ENCODE peak calls at places on chromosomes 16 and 17, in nine cellular contexts. One of them, this sample, is unnamed.

GRCh38 chr17:41544497-41544896 is 16.4 kb upstream of the KRT19 start:
- DNase-seq in fibroblast of villous mesenchyme: no peak
- DNase-seq in GM13976: no peak
- DNase-seq in left lung: no peak
- DNase-seq in K562: no peak
- DNase-seq in HFF-Myc: no peak
- DNase-seq in lung: no peak
- DNase-seq in body of pancreas: peak
- DNase-seq in bronchial epithelial cell: no peak
- DNase-seq in this sample: no peak

GRCh38 chr17:76538941-76539340 is 903 bp upstream of the PRCD start:
- DNase-seq in fibroblast of villous mesenchyme: no peak
- DNase-seq in GM13976: no peak
- DNase-seq in left lung: no peak
- DNase-seq in K562: no peak
- DNase-seq in HFF-Myc: no peak
- DNase-seq in lung: no peak
- DNase-seq in body of pancreas: no peak
- DNase-seq in bronchial epithelial cell: no peak
- DNase-seq in this sample: no peak

GRCh38 chr17:40510328-40510648 is 8.9 kb upstream of the TNS4 start:
- DNase-seq in fibroblast of villous mesenchyme: no peak
- DNase-seq in GM13976: no peak
- DNase-seq in left lung: peak
- DNase-seq in K562: no peak
- DNase-seq in HFF-Myc: no peak
- DNase-seq in lung: no peak
- DNase-seq in body of pancreas: no peak
- DNase-seq in bronchial epithelial cell: peak
- DNase-seq in this sample: no peak

GRCh38 chr17:50845260-50846147 is 10.1 kb downstream of the WFIKKN2 start:
- DNase-seq in fibroblast of villous mesenchyme: peak
- DNase-seq in GM13976: no peak
- DNase-seq in left lung: no peak
- DNase-seq in K562: no peak
- DNase-seq in HFF-Myc: no peak
- DNase-seq in lung: no peak
- DNase-seq in body of pancreas: no peak
- DNase-seq in bronchial epithelial cell: peak
- DNase-seq in this sample: no peak

GRCh38 chr16:87874639-87875472 is 5.5 kb upstream of the SLC7A5 start:
- DNase-seq in fibroblast of villous mesenchyme: no peak
- DNase-seq in GM13976: peak
- DNase-seq in left lung: no peak
- DNase-seq in K562: no peak
- DNase-seq in HFF-Myc: no peak
- DNase-seq in lung: no peak
- DNase-seq in body of pancreas: no peak
- DNase-seq in bronchial epithelial cell: no peak
- DNase-seq in this sample: no peak

GRCh38 chr17:16944334-16945140 is 27.4 kb downstream of the TNFRSF13B start:
- DNase-seq in fibroblast of villous mesenchyme: no peak
- DNase-seq in GM13976: no peak
- DNase-seq in left lung: no peak
- DNase-seq in K562: no peak
- DNase-seq in HFF-Myc: no peak
- DNase-seq in lung: no peak
- DNase-seq in body of pancreas: no peak
- DNase-seq in bronchial epithelial cell: no peak
- DNase-seq in this sample: no peak

GRCh38 chr17:1762233-1762905 is 509 bp downstream of the SERPINF1 start:
- DNase-seq in fibroblast of villous mesenchyme: peak
- DNase-seq in GM13976: no peak
- DNase-seq in left lung: no peak
- DNase-seq in K562: peak
- DNase-seq in HFF-Myc: peak
- DNase-seq in lung: no peak
- DNase-seq in body of pancreas: peak
- DNase-seq in bronchial epithelial cell: no peak
- DNase-seq in this sample: no peak

GRCh38 chr17:79607941-79608728 is 2.7 kb downstream of the RBFOX3 start:
- DNase-seq in fibroblast of villous mesenchyme: peak
- DNase-seq in GM13976: peak
- DNase-seq in left lung: no peak
- DNase-seq in K562: peak
- DNase-seq in HFF-Myc: no peak
- DNase-seq in lung: no peak
- DNase-seq in body of pancreas: peak
- DNase-seq in bronchial epithelial cell: no peak
- DNase-seq in this sample: no peak

GRCh38 chr16:75593825-75594820 is 27.9 kb downstream of the GABARAPL2 start:
- DNase-seq in fibroblast of villous mesenchyme: peak
- DNase-seq in GM13976: no peak
- DNase-seq in left lung: no peak
- DNase-seq in K562: peak
- DNase-seq in HFF-Myc: peak
- DNase-seq in lung: no peak
- DNase-seq in body of pancreas: no peak
- DNase-seq in bronchial epithelial cell: peak
- DNase-seq in this sample: no peak

GRCh38 chr16:66551362-66551761 is 1.0 kb upstream of the CKLF start:
- DNase-seq in fibroblast of villous mesenchyme: peak
- DNase-seq in GM13976: peak
- DNase-seq in left lung: peak
- DNase-seq in K562: peak
- DNase-seq in HFF-Myc: peak
- DNase-seq in lung: no peak
- DNase-seq in body of pancreas: peak
- DNase-seq in bronchial epithelial cell: no peak
- DNase-seq in this sample: peak

GRCh38 chr16:424033-424622 is 1.3 kb upstream of the RAB11FIP3 start:
- DNase-seq in fibroblast of villous mesenchyme: peak
- DNase-seq in GM13976: no peak
- DNase-seq in left lung: peak
- DNase-seq in K562: no peak
- DNase-seq in HFF-Myc: peak
- DNase-seq in lung: peak
- DNase-seq in body of pancreas: peak
- DNase-seq in bronchial epithelial cell: peak
- DNase-seq in this sample: no peak

GRCh38 chr17:47066841-47067682 is 88.0 kb upstream of the RPRML start:
- DNase-seq in fibroblast of villous mesenchyme: peak
- DNase-seq in GM13976: peak
- DNase-seq in left lung: peak
- DNase-seq in K562: peak
- DNase-seq in HFF-Myc: peak
- DNase-seq in lung: peak
- DNase-seq in body of pancreas: peak
- DNase-seq in bronchial epithelial cell: peak
- DNase-seq in this sample: peak
- TF ChIP-seq CTCF in fibroblast of villous mesenchyme: peak
- TF ChIP-seq CTCF in GM13976: no peak
- TF ChIP-seq CTCF in left lung: no peak
- TF ChIP-seq CTCF in K562: peak
- TF ChIP-seq CTCF in HFF-Myc: peak
- TF ChIP-seq CTCF in lung: no peak
- TF ChIP-seq CTCF in body of pancreas: no peak
- TF ChIP-seq CTCF in bronchial epithelial cell: peak
- TF ChIP-seq CTCF in this sample: peak

DNA sequence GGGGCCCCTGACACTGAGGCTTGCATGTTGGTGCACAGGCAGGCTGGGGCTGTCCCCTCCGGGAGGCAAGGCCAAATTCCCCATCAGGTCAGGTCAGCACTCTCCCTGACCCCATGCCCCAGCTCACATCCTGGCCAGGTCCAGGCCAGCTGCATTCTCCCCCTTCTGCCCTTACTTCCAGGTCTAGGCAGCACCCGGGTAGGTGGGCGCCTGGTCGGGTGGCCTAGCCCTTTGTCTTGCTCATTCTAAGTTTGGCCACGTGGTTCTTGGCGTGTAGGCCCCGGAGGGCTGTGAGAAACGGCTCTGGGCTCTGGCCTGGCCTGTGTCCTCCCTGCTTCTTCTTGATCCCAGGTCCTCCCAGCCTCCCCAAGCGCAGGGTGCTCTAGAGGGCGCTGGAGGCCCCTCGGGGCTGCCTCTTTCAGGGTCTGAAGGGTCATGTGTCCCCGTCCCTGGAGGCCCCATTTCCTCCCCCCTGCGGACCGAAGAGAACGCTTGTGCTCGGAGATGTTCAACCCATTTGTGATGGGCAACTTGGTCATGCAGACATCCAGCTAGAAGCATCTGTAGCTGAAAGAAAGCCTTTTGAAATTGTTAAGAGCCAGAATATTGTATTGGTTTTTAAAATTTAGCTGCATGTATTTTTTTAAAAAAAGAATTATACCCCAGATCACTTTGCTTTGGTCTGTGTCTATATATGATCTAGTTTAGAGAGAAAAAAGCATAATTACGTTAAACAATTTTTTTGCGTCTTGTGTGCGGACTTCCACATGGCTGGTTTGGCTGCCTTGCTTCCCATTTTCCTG is 6.7 kb downstream of the BAHCC1 start:
- DNase-seq in fibroblast of villous mesenchyme: peak
- DNase-seq in GM13976: peak
- DNase-seq in left lung: no peak
- DNase-seq in K562: peak
- DNase-seq in HFF-Myc: no peak
- DNase-seq in lung: no peak
- DNase-seq in body of pancreas: peak
- DNase-seq in bronchial epithelial cell: no peak
- DNase-seq in this sample: no peak
- TF ChIP-seq CTCF in fibroblast of villous mesenchyme: peak
- TF ChIP-seq CTCF in GM13976: no peak
- TF ChIP-seq CTCF in left lung: no peak
- TF ChIP-seq CTCF in K562: peak
- TF ChIP-seq CTCF in HFF-Myc: peak
- TF ChIP-seq CTCF in lung: no peak
- TF ChIP-seq CTCF in body of pancreas: peak
- TF ChIP-seq CTCF in bronchial epithelial cell: peak
- TF ChIP-seq CTCF in this sample: no peak

GRCh38 chr17:78315355-78316114 is 44.3 kb downstream of the SOCS3 start:
- DNase-seq in fibroblast of villous mesenchyme: peak
- DNase-seq in GM13976: peak
- DNase-seq in left lung: peak
- DNase-seq in K562: peak
- DNase-seq in HFF-Myc: peak
- DNase-seq in lung: peak
- DNase-seq in body of pancreas: peak
- DNase-seq in bronchial epithelial cell: peak
- DNase-seq in this sample: no peak
- TF ChIP-seq CTCF in fibroblast of villous mesenchyme: no peak
- TF ChIP-seq CTCF in GM13976: no peak
- TF ChIP-seq CTCF in left lung: no peak
- TF ChIP-seq CTCF in K562: peak
- TF ChIP-seq CTCF in HFF-Myc: peak
- TF ChIP-seq CTCF in lung: no peak
- TF ChIP-seq CTCF in body of pancreas: no peak
- TF ChIP-seq CTCF in bronchial epithelial cell: peak
- TF ChIP-seq CTCF in this sample: no peak

GRCh38 chr17:81549031-81549557 is 3.1 kb downstream of the FAAP100 start:
- DNase-seq in fibroblast of villous mesenchyme: no peak
- DNase-seq in GM13976: no peak
- DNase-seq in left lung: no peak
- DNase-seq in K562: no peak
- DNase-seq in HFF-Myc: no peak
- DNase-seq in lung: no peak
- DNase-seq in body of pancreas: no peak
- DNase-seq in bronchial epithelial cell: no peak
- DNase-seq in this sample: no peak
- TF ChIP-seq CTCF in fibroblast of villous mesenchyme: no peak
- TF ChIP-seq CTCF in GM13976: no peak
- TF ChIP-seq CTCF in left lung: no peak
- TF ChIP-seq CTCF in K562: no peak
- TF ChIP-seq CTCF in HFF-Myc: no peak
- TF ChIP-seq CTCF in lung: no peak
- TF ChIP-seq CTCF in body of pancreas: no peak
- TF ChIP-seq CTCF in bronchial epithelial cell: no peak
- TF ChIP-seq CTCF in this sample: no peak

DNA sequence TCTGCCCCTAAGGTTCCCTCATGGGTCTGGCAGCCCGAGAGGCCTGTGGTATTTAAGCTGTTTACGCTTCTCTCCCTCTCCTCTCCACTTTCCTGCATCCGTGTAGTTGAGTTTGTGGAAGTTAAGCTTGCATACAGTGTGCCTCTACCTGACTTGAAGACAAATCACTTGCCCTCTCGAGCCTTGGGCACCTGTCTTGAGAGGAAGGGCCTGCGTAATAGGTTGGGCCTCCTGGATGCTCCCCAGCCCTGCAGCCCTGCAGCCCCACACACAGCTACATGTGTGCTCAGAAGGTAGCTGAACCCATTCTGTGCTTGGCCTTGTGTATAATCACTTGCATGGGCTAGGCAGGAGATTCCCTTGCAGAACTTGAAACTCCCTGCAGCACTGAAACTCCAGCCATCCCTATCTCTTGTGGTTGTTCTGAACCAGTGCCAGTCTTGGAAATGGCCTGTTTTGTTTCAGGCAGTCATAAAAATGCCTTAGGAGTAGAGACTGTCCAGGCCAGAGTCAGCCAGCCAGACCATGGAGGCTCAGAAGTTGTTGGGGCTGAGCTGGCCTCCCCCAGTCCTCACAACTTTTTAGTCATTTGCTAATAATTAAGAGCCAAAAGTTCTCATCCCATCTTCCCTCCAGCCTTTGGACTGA is 134.6 kb downstream of the CLEC16A start:
- DNase-seq in fibroblast of villous mesenchyme: peak
- DNase-seq in GM13976: no peak
- DNase-seq in left lung: no peak
- DNase-seq in K562: no peak
- DNase-seq in HFF-Myc: peak
- DNase-seq in lung: no peak
- DNase-seq in body of pancreas: peak
- DNase-seq in bronchial epithelial cell: no peak
- DNase-seq in this sample: no peak
- TF ChIP-seq CTCF in fibroblast of villous mesenchyme: no peak
- TF ChIP-seq CTCF in GM13976: no peak
- TF ChIP-seq CTCF in left lung: no peak
- TF ChIP-seq CTCF in K562: no peak
- TF ChIP-seq CTCF in HFF-Myc: no peak
- TF ChIP-seq CTCF in lung: no peak
- TF ChIP-seq CTCF in body of pancreas: no peak
- TF ChIP-seq CTCF in bronchial epithelial cell: no peak
- TF ChIP-seq CTCF in this sample: no peak

DNA sequence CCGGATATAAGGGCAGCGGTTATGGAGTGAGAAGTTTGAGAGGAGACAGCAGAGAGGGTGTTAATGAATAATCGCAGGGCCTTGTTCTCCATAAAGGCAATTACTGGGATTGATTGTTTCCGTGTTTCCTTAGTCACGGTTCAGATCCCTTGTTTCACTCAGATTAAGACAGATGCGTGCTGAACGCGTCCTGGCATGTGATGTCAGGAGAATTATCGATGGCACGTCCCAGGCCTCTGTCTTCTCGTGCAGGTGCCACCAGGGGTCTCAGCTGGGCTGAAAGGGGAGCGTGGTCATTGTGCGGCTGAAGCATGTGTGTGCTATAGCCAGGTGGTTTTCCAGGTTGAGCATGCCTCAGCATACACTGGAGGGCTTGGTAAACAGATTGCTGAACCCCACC is 142.4 kb upstream of the NOL11 start:
- DNase-seq in fibroblast of villous mesenchyme: no peak
- DNase-seq in GM13976: peak
- DNase-seq in left lung: no peak
- DNase-seq in K562: no peak
- DNase-seq in HFF-Myc: no peak
- DNase-seq in lung: no peak
- DNase-seq in body of pancreas: peak
- DNase-seq in bronchial epithelial cell: peak
- DNase-seq in this sample: no peak
- TF ChIP-seq CTCF in fibroblast of villous mesenchyme: no peak
- TF ChIP-seq CTCF in GM13976: peak
- TF ChIP-seq CTCF in left lung: no peak
- TF ChIP-seq CTCF in K562: no peak
- TF ChIP-seq CTCF in HFF-Myc: no peak
- TF ChIP-seq CTCF in lung: no peak
- TF ChIP-seq CTCF in body of pancreas: peak
- TF ChIP-seq CTCF in bronchial epithelial cell: peak
- TF ChIP-seq CTCF in this sample: no peak